ENCODE peak calls at places on chromosomes 1 and 21, in four cellular contexts. I is tibial nerve, T is EL, F is germinal center. E is an unnamed sample.

GRCh38 chr1:99438656-99439055 is 174.4 kb downstream of the PLPPR4 start:
- DNase-seq in I (no peak), T (peak), F (no peak), E (peak)

GRCh38 chr21:31509108-31510017 is 150.1 kb upstream of the SOD1 start:
- DNase-seq in I (no peak), T (peak), F (peak), E (no peak)

GRCh38 chr1:8680628-8681316 is 136.7 kb downstream of the RERE start:
- DNase-seq in I (no peak), T (no peak), F (no peak), E (no peak)

GRCh38 chr1:200629876-200630514 is 9.4 kb upstream of the KIF14 start:
- DNase-seq in I (no peak), T (no peak), F (no peak), E (no peak)

GRCh38 chr1:111219466-111220286 is 7.8 kb upstream of the CHI3L2 start:
- DNase-seq in I (no peak), T (no peak), F (peak), E (no peak)

GRCh38 chr1:38608202-38608864 is 251.2 kb downstream of the RRAGC start:
- DNase-seq in I (no peak), T (peak), F (peak), E (no peak)

GRCh38 chr1:94596260-94596659 is 54.7 kb upstream of the F3 start:
- DNase-seq in I (no peak), T (no peak), F (no peak), E (no peak)

GRCh38 chr1:185152187-185152767 is 4.5 kb downstream of the TRMT1L start:
- DNase-seq in I (no peak), T (peak), F (no peak), E (no peak)

GRCh38 chr1:243345205-243345604 is 89.4 kb downstream of the SDCCAG8 start:
- DNase-seq in I (peak), T (peak), F (no peak), E (no peak)

GRCh38 chr1:13590486-13590885 is 6.9 kb downstream of the PDPN start:
- DNase-seq in I (no peak), T (no peak), F (no peak), E (no peak)

GRCh38 chr1:198135366-198135765 is 21.4 kb upstream of the NEK7 start:
- DNase-seq in I (no peak), T (no peak), F (no peak), E (no peak)

GRCh38 chr1:44653107-44653964 is 20.9 kb downstream of the TMEM53 start:
- DNase-seq in I (no peak), T (no peak), F (no peak), E (no peak)

GRCh38 chr1:1989759-1990158 is 13.8 kb downstream of the CFAP74 start:
- DNase-seq in I (no peak), T (no peak), F (no peak), E (no peak)

GRCh38 chr1:27491748-27492700 is 2.1 kb upstream of the WASF2 start:
- DNase-seq in I (no peak), T (no peak), F (peak), E (no peak)

E was measured in Right ventricle myocardium inferior.